ENCODE peak calls at places on chromosome 20, in seven cellular contexts. One of them, this sample, is unnamed.

GRCh38 chr20:52171025-52171424 is 20.6 kb downstream of the ZFP64 start:
- DNase-seq in HFFc6: no peak
- DNase-seq in heart left ventricle: no peak
- DNase-seq in tibial nerve: no peak
- DNase-seq in B cell: no peak
- DNase-seq in mesothelial cell of epicardium: no peak
- DNase-seq in glutamatergic neuron: peak; percentile 22
- DNase-seq in this sample: no peak

GRCh38 chr20:33165416-33166055 is 2.4 kb upstream of the BPIFA2 start:
- DNase-seq in HFFc6: no peak
- DNase-seq in heart left ventricle: no peak
- DNase-seq in tibial nerve: no peak
- DNase-seq in B cell: no peak
- DNase-seq in mesothelial cell of epicardium: peak; percentile 22
- DNase-seq in glutamatergic neuron: no peak
- DNase-seq in this sample: no peak

GRCh38 chr20:3635346-3635745 is 27.9 kb downstream of the GFRA4 start:
- DNase-seq in HFFc6: no peak
- DNase-seq in heart left ventricle: no peak
- DNase-seq in tibial nerve: no peak
- DNase-seq in B cell: no peak
- DNase-seq in mesothelial cell of epicardium: no peak
- DNase-seq in glutamatergic neuron: no peak
- DNase-seq in this sample: no peak

GRCh38 chr20:37353285-37353849 is 7.4 kb downstream of the SRC start:
- DNase-seq in HFFc6: no peak
- DNase-seq in heart left ventricle: no peak
- DNase-seq in tibial nerve: no peak
- DNase-seq in B cell: no peak
- DNase-seq in mesothelial cell of epicardium: no peak
- DNase-seq in glutamatergic neuron: no peak
- DNase-seq in this sample: no peak

GRCh38 chr20:45545754-45546453 is 1.3 kb downstream of the EPPIN start:
- DNase-seq in HFFc6: peak; percentile 14
- DNase-seq in heart left ventricle: no peak
- DNase-seq in tibial nerve: no peak
- DNase-seq in B cell: peak; percentile 8
- DNase-seq in mesothelial cell of epicardium: no peak
- DNase-seq in glutamatergic neuron: no peak
- DNase-seq in this sample: no peak

GRCh38 chr20:60921021-60921622 is 330.9 kb upstream of the CDH4 start:
- DNase-seq in HFFc6: no peak
- DNase-seq in heart left ventricle: peak; percentile 37
- DNase-seq in tibial nerve: no peak
- DNase-seq in B cell: no peak
- DNase-seq in mesothelial cell of epicardium: peak; percentile 75
- DNase-seq in glutamatergic neuron: no peak
- DNase-seq in this sample: peak; percentile 64

GRCh38 chr20:22282696-22283095 is 301.7 kb downstream of the FOXA2 start:
- DNase-seq in HFFc6: no peak
- DNase-seq in heart left ventricle: no peak
- DNase-seq in tibial nerve: no peak
- DNase-seq in B cell: no peak
- DNase-seq in mesothelial cell of epicardium: no peak
- DNase-seq in glutamatergic neuron: no peak
- DNase-seq in this sample: no peak

GRCh38 chr20:37781626-37782025 is 87.8 kb downstream of the CTNNBL1 start:
- DNase-seq in HFFc6: no peak
- DNase-seq in heart left ventricle: no peak
- DNase-seq in tibial nerve: no peak
- DNase-seq in B cell: no peak
- DNase-seq in mesothelial cell of epicardium: no peak
- DNase-seq in glutamatergic neuron: no peak
- DNase-seq in this sample: no peak

GRCh38 chr20:61585764-61586163 is 333.7 kb downstream of the CDH4 start:
- DNase-seq in HFFc6: no peak
- DNase-seq in heart left ventricle: peak; percentile 1
- DNase-seq in tibial nerve: no peak
- DNase-seq in B cell: no peak
- DNase-seq in mesothelial cell of epicardium: no peak
- DNase-seq in glutamatergic neuron: no peak
- DNase-seq in this sample: no peak

GRCh38 chr20:21981179-21981578 is 275.7 kb downstream of the PAX1 start:
- DNase-seq in HFFc6: no peak
- DNase-seq in heart left ventricle: no peak
- DNase-seq in tibial nerve: no peak
- DNase-seq in B cell: no peak
- DNase-seq in mesothelial cell of epicardium: no peak
- DNase-seq in glutamatergic neuron: no peak
- DNase-seq in this sample: no peak

GRCh38 chr20:50099565-50099991 is 13.4 kb downstream of the UBE2V1 start:
- DNase-seq in HFFc6: no peak
- DNase-seq in heart left ventricle: no peak
- DNase-seq in tibial nerve: no peak
- DNase-seq in B cell: no peak
- DNase-seq in mesothelial cell of epicardium: no peak
- DNase-seq in glutamatergic neuron: no peak
- DNase-seq in this sample: no peak

GRCh38 chr20:44033344-44033743 is 118.7 kb downstream of the TOX2 start:
- DNase-seq in HFFc6: no peak
- DNase-seq in heart left ventricle: no peak
- DNase-seq in tibial nerve: no peak
- DNase-seq in B cell: no peak
- DNase-seq in mesothelial cell of epicardium: no peak
- DNase-seq in glutamatergic neuron: no peak
- DNase-seq in this sample: no peak

GRCh38 chr20:22462975-22463914 is 121.1 kb downstream of the FOXA2 start:
- DNase-seq in HFFc6: no peak
- DNase-seq in heart left ventricle: no peak
- DNase-seq in tibial nerve: no peak
- DNase-seq in B cell: no peak
- DNase-seq in mesothelial cell of epicardium: no peak
- DNase-seq in glutamatergic neuron: no peak
- DNase-seq in this sample: no peak

GRCh38 chr20:39112196-39112743 is 150.1 kb downstream of the DHX35 start:
- DNase-seq in HFFc6: peak; percentile 33
- DNase-seq in heart left ventricle: peak; percentile 30
- DNase-seq in tibial nerve: no peak
- DNase-seq in B cell: peak; percentile 7
- DNase-seq in mesothelial cell of epicardium: peak; percentile 59
- DNase-seq in glutamatergic neuron: peak; percentile 66
- DNase-seq in this sample: peak; percentile 34

GRCh38 chr20:36773123-36773547 is 428 bp downstream of the DSN1 start:
- DNase-seq in HFFc6: no peak
- DNase-seq in heart left ventricle: no peak
- DNase-seq in tibial nerve: no peak
- DNase-seq in B cell: no peak
- DNase-seq in mesothelial cell of epicardium: no peak
- DNase-seq in glutamatergic neuron: no peak
- DNase-seq in this sample: no peak

GRCh38 chr20:37314099-37314498 is 24.6 kb downstream of the MANBAL start:
- DNase-seq in HFFc6: no peak
- DNase-seq in heart left ventricle: no peak
- DNase-seq in tibial nerve: no peak
- DNase-seq in B cell: no peak
- DNase-seq in mesothelial cell of epicardium: no peak
- DNase-seq in glutamatergic neuron: no peak
- DNase-seq in this sample: no peak

GRCh38 chr20:14413835-14414234 is 76.4 kb upstream of the FLRT3 start:
- DNase-seq in HFFc6: no peak
- DNase-seq in heart left ventricle: no peak
- DNase-seq in tibial nerve: no peak
- DNase-seq in B cell: no peak
- DNase-seq in mesothelial cell of epicardium: no peak
- DNase-seq in glutamatergic neuron: no peak
- DNase-seq in this sample: no peak

GRCh38 chr20:17533396-17533795 is 2.2 kb upstream of the BFSP1 start:
- DNase-seq in HFFc6: peak; percentile 44
- DNase-seq in heart left ventricle: no peak
- DNase-seq in tibial nerve: peak; percentile 29
- DNase-seq in B cell: no peak
- DNase-seq in mesothelial cell of epicardium: peak; percentile 38
- DNase-seq in glutamatergic neuron: no peak
- DNase-seq in this sample: no peak

GRCh38 chr20:25623225-25623735 is 534 bp downstream of the NANP start:
- DNase-seq in HFFc6: peak; percentile 11
- DNase-seq in heart left ventricle: peak; percentile 46
- DNase-seq in tibial nerve: peak; percentile 8
- DNase-seq in B cell: no peak
- DNase-seq in mesothelial cell of epicardium: no peak
- DNase-seq in glutamatergic neuron: peak; percentile 49
- DNase-seq in this sample: peak; percentile 12

DNA sequence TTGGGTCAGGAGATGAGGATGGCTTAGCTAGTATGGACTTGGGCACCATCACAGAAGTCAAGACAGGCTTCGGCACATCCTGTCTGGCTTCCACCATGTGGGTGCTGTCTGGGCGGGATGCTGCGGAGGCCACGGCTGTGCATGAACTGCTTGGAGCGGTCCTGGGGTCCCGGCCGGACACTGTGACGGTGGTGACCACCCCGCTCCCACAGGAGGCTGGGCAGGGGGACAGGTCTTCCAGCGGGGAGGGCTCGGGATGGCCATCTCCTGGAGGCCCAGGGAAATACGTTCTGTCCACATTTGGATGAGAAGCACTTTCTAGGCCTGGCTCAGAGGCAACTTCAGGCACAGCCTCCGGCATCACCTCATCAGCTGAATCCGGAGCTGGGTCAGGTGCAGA is 32.1 kb upstream of the TCFL5 start:
- DNase-seq in HFFc6: no peak
- DNase-seq in heart left ventricle: no peak
- DNase-seq in tibial nerve: no peak
- DNase-seq in B cell: no peak
- DNase-seq in mesothelial cell of epicardium: no peak
- DNase-seq in glutamatergic neuron: no peak
- DNase-seq in this sample: no peak
- TF ChIP-seq CTCF in HFFc6: peak; percentile 37
- TF ChIP-seq CTCF in heart left ventricle: no peak
- TF ChIP-seq CTCF in tibial nerve: no peak
- TF ChIP-seq CTCF in B cell: no peak
- TF ChIP-seq CTCF in mesothelial cell of epicardium: no peak
- TF ChIP-seq CTCF in glutamatergic neuron: no peak
- TF ChIP-seq CTCF in this sample: no peak

GRCh38 chr20:53423587-53424146 is 170.0 kb downstream of the ZNF217 start:
- DNase-seq in HFFc6: no peak
- DNase-seq in heart left ventricle: no peak
- DNase-seq in tibial nerve: no peak
- DNase-seq in B cell: no peak
- DNase-seq in mesothelial cell of epicardium: no peak
- DNase-seq in glutamatergic neuron: no peak
- DNase-seq in this sample: no peak

GRCh38 chr20:53421343-53421742 is 172.3 kb downstream of the ZNF217 start:
- DNase-seq in HFFc6: no peak
- DNase-seq in heart left ventricle: no peak
- DNase-seq in tibial nerve: no peak
- DNase-seq in B cell: no peak
- DNase-seq in mesothelial cell of epicardium: no peak
- DNase-seq in glutamatergic neuron: no peak
- DNase-seq in this sample: no peak

GRCh38 chr20:53420061-53420460 is 173.6 kb downstream of the ZNF217 start:
- DNase-seq in HFFc6: no peak
- DNase-seq in heart left ventricle: no peak
- DNase-seq in tibial nerve: no peak
- DNase-seq in B cell: no peak
- DNase-seq in mesothelial cell of epicardium: no peak
- DNase-seq in glutamatergic neuron: no peak
- DNase-seq in this sample: no peak

GRCh38 chr20:53425481-53425880 is 168.2 kb downstream of the ZNF217 start:
- DNase-seq in HFFc6: no peak
- DNase-seq in heart left ventricle: no peak
- DNase-seq in tibial nerve: no peak
- DNase-seq in B cell: no peak
- DNase-seq in mesothelial cell of epicardium: no peak
- DNase-seq in glutamatergic neuron: no peak
- DNase-seq in this sample: no peak

GRCh38 chr20:53422039-53422438 is 171.6 kb downstream of the ZNF217 start:
- DNase-seq in HFFc6: no peak
- DNase-seq in heart left ventricle: no peak
- DNase-seq in tibial nerve: no peak
- DNase-seq in B cell: no peak
- DNase-seq in mesothelial cell of epicardium: no peak
- DNase-seq in glutamatergic neuron: no peak
- DNase-seq in this sample: no peak
- TF ChIP-seq CTCF in HFFc6: no peak
- TF ChIP-seq CTCF in heart left ventricle: no peak
- TF ChIP-seq CTCF in tibial nerve: no peak
- TF ChIP-seq CTCF in B cell: no peak
- TF ChIP-seq CTCF in mesothelial cell of epicardium: no peak
- TF ChIP-seq CTCF in glutamatergic neuron: no peak
- TF ChIP-seq CTCF in this sample: no peak

DNA sequence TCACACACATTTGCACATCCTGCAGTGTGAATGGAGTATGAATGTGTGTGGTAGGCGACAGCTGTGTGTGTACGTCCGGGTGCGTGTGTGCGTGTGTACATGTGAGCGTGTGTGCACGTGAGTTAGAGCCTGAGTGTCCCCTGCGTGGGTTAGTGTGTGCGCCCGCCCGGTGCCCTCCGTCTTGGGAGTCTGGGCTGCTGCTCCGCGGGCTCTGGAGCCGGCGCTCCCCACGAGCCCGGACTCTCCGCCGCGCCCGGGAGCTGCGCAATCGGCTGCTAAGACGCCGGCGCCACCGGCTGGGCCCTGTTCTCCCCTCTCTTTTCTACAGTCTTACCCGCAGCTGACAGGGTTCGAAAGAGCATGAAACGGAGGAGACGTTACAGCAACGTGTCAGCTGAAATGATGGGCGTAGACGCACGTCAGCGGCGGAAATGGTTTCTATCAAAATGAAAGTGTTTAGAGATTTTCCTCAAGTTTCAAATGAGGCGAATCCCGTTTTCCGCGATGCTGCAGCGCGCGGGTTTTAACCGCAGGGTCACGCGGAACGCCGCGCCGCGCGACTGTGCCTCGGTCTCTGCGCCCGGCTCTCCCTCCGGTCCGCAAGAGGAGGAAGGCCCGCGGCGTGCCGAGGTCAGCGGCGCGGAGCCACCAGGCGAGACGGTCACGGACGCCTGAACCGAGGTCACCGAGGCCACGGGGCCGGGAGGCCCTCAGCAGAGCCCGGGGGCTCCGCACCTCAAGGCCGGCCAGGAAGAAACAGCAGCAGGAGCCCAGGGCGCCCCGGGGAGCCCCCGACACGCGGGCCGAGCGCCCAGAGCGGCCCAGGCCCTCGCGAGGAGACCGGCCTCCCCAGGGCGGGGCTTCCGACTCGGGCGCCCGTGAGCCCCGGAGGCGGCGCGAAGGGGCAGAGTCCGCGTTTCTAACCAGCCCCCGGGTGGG is 95.3 kb upstream of the BHLHE23 start:
- DNase-seq in HFFc6: no peak
- DNase-seq in heart left ventricle: no peak
- DNase-seq in tibial nerve: peak; percentile 11
- DNase-seq in B cell: peak; percentile 68
- DNase-seq in mesothelial cell of epicardium: no peak
- DNase-seq in glutamatergic neuron: peak; percentile 46
- DNase-seq in this sample: no peak
- TF ChIP-seq CTCF in HFFc6: no peak
- TF ChIP-seq CTCF in heart left ventricle: no peak
- TF ChIP-seq CTCF in tibial nerve: no peak
- TF ChIP-seq CTCF in B cell: no peak
- TF ChIP-seq CTCF in mesothelial cell of epicardium: no peak
- TF ChIP-seq CTCF in glutamatergic neuron: no peak
- TF ChIP-seq CTCF in this sample: no peak

GRCh38 chr20:58691773-58692578 is 624 bp upstream of the NPEPL1 start:
- DNase-seq in HFFc6: no peak
- DNase-seq in heart left ventricle: peak; percentile 79
- DNase-seq in tibial nerve: peak; percentile 56
- DNase-seq in B cell: peak; percentile 13
- DNase-seq in mesothelial cell of epicardium: no peak
- DNase-seq in glutamatergic neuron: no peak
- DNase-seq in this sample: no peak
- TF ChIP-seq CTCF in HFFc6: no peak
- TF ChIP-seq CTCF in heart left ventricle: no peak
- TF ChIP-seq CTCF in tibial nerve: no peak
- TF ChIP-seq CTCF in B cell: no peak
- TF ChIP-seq CTCF in mesothelial cell of epicardium: no peak
- TF ChIP-seq CTCF in glutamatergic neuron: no peak
- TF ChIP-seq CTCF in this sample: no peak